ENCODE peak calls at places on chromosomes 4 and X, in ten cellular contexts. One of them, this sample, is unnamed.

GRCh38 chr4:40254961-40255721 is 58.3 kb downstream of the RHOH start:
- DNase-seq in stimulated activated CD4-positive, alpha-beta T cell treated with anti-CD3 and anti-CD28 coated beads, Interleukin-12 subunit alpha, Interleukin-12 subunit beta, amount 100 ng/mL, for 48 hours: no peak
- DNase-seq in HepG2: peak
- DNase-seq in amniotic stem cell: peak
- DNase-seq in endothelial cell: no peak
- DNase-seq in activated naive CD8-positive, alpha-beta T cell treated with anti-CD3 and anti-CD28 coated beads, Interleukin-2, amount 50 U/mL, for 16 hours: no peak
- DNase-seq in CD8-positive, alpha-beta memory T cell: no peak
- DNase-seq in NCI-H146: peak
- DNase-seq in AG09309: no peak
- DNase-seq in BJ: no peak
- DNase-seq in this sample: peak

GRCh38 chrX:57453901-57454300 is 137.9 kb upstream of the ZXDB start:
- DNase-seq in stimulated activated CD4-positive, alpha-beta T cell treated with anti-CD3 and anti-CD28 coated beads, Interleukin-12 subunit alpha, Interleukin-12 subunit beta, amount 100 ng/mL, for 48 hours: no peak
- DNase-seq in HepG2: peak
- DNase-seq in amniotic stem cell: no peak
- DNase-seq in endothelial cell: peak
- DNase-seq in activated naive CD8-positive, alpha-beta T cell treated with anti-CD3 and anti-CD28 coated beads, Interleukin-2, amount 50 U/mL, for 16 hours: no peak
- DNase-seq in CD8-positive, alpha-beta memory T cell: no peak
- DNase-seq in NCI-H146: no peak
- DNase-seq in AG09309: no peak
- DNase-seq in BJ: no peak
- DNase-seq in this sample: peak

GRCh38 chr4:185945238-185945637 is 123.7 kb upstream of the TLR3 start:
- DNase-seq in stimulated activated CD4-positive, alpha-beta T cell treated with anti-CD3 and anti-CD28 coated beads, Interleukin-12 subunit alpha, Interleukin-12 subunit beta, amount 100 ng/mL, for 48 hours: no peak
- DNase-seq in HepG2: no peak
- DNase-seq in amniotic stem cell: no peak
- DNase-seq in endothelial cell: no peak
- DNase-seq in activated naive CD8-positive, alpha-beta T cell treated with anti-CD3 and anti-CD28 coated beads, Interleukin-2, amount 50 U/mL, for 16 hours: no peak
- DNase-seq in CD8-positive, alpha-beta memory T cell: no peak
- DNase-seq in NCI-H146: no peak
- DNase-seq in AG09309: no peak
- DNase-seq in BJ: no peak
- DNase-seq in this sample: no peak

GRCh38 chrX:10833299-10834169 is 213.1 kb upstream of the MID1 start:
- DNase-seq in stimulated activated CD4-positive, alpha-beta T cell treated with anti-CD3 and anti-CD28 coated beads, Interleukin-12 subunit alpha, Interleukin-12 subunit beta, amount 100 ng/mL, for 48 hours: no peak
- DNase-seq in HepG2: peak
- DNase-seq in amniotic stem cell: no peak
- DNase-seq in endothelial cell: peak
- DNase-seq in activated naive CD8-positive, alpha-beta T cell treated with anti-CD3 and anti-CD28 coated beads, Interleukin-2, amount 50 U/mL, for 16 hours: no peak
- DNase-seq in CD8-positive, alpha-beta memory T cell: no peak
- DNase-seq in NCI-H146: peak
- DNase-seq in AG09309: no peak
- DNase-seq in BJ: no peak
- DNase-seq in this sample: peak

GRCh38 chr4:13103382-13104015 is 380.6 kb downstream of the RAB28 start:
- DNase-seq in stimulated activated CD4-positive, alpha-beta T cell treated with anti-CD3 and anti-CD28 coated beads, Interleukin-12 subunit alpha, Interleukin-12 subunit beta, amount 100 ng/mL, for 48 hours: no peak
- DNase-seq in HepG2: no peak
- DNase-seq in amniotic stem cell: no peak
- DNase-seq in endothelial cell: no peak
- DNase-seq in activated naive CD8-positive, alpha-beta T cell treated with anti-CD3 and anti-CD28 coated beads, Interleukin-2, amount 50 U/mL, for 16 hours: no peak
- DNase-seq in CD8-positive, alpha-beta memory T cell: no peak
- DNase-seq in NCI-H146: no peak
- DNase-seq in AG09309: no peak
- DNase-seq in BJ: no peak
- DNase-seq in this sample: peak

GRCh38 chrX:71098302-71098701 is 2.7 kb downstream of the FOXO4 start:
- DNase-seq in stimulated activated CD4-positive, alpha-beta T cell treated with anti-CD3 and anti-CD28 coated beads, Interleukin-12 subunit alpha, Interleukin-12 subunit beta, amount 100 ng/mL, for 48 hours: no peak
- DNase-seq in HepG2: no peak
- DNase-seq in amniotic stem cell: no peak
- DNase-seq in endothelial cell: peak
- DNase-seq in activated naive CD8-positive, alpha-beta T cell treated with anti-CD3 and anti-CD28 coated beads, Interleukin-2, amount 50 U/mL, for 16 hours: peak
- DNase-seq in CD8-positive, alpha-beta memory T cell: peak
- DNase-seq in NCI-H146: peak
- DNase-seq in AG09309: no peak
- DNase-seq in BJ: no peak
- DNase-seq in this sample: peak

GRCh38 chr4:41146716-41147506 is 67.4 kb downstream of the APBB2 start:
- DNase-seq in stimulated activated CD4-positive, alpha-beta T cell treated with anti-CD3 and anti-CD28 coated beads, Interleukin-12 subunit alpha, Interleukin-12 subunit beta, amount 100 ng/mL, for 48 hours: no peak
- DNase-seq in HepG2: no peak
- DNase-seq in amniotic stem cell: no peak
- DNase-seq in endothelial cell: no peak
- DNase-seq in activated naive CD8-positive, alpha-beta T cell treated with anti-CD3 and anti-CD28 coated beads, Interleukin-2, amount 50 U/mL, for 16 hours: no peak
- DNase-seq in CD8-positive, alpha-beta memory T cell: no peak
- DNase-seq in NCI-H146: peak
- DNase-seq in AG09309: no peak
- DNase-seq in BJ: no peak
- DNase-seq in this sample: peak

GRCh38 chr4:13302876-13303275 is 181.3 kb downstream of the RAB28 start:
- DNase-seq in stimulated activated CD4-positive, alpha-beta T cell treated with anti-CD3 and anti-CD28 coated beads, Interleukin-12 subunit alpha, Interleukin-12 subunit beta, amount 100 ng/mL, for 48 hours: no peak
- DNase-seq in HepG2: no peak
- DNase-seq in amniotic stem cell: no peak
- DNase-seq in endothelial cell: no peak
- DNase-seq in activated naive CD8-positive, alpha-beta T cell treated with anti-CD3 and anti-CD28 coated beads, Interleukin-2, amount 50 U/mL, for 16 hours: no peak
- DNase-seq in CD8-positive, alpha-beta memory T cell: no peak
- DNase-seq in NCI-H146: no peak
- DNase-seq in AG09309: no peak
- DNase-seq in BJ: no peak
- DNase-seq in this sample: no peak

GRCh38 chrX:103406256-103406655 is 29.9 kb downstream of the BEX3 start:
- DNase-seq in stimulated activated CD4-positive, alpha-beta T cell treated with anti-CD3 and anti-CD28 coated beads, Interleukin-12 subunit alpha, Interleukin-12 subunit beta, amount 100 ng/mL, for 48 hours: no peak
- DNase-seq in HepG2: no peak
- DNase-seq in amniotic stem cell: no peak
- DNase-seq in endothelial cell: no peak
- DNase-seq in activated naive CD8-positive, alpha-beta T cell treated with anti-CD3 and anti-CD28 coated beads, Interleukin-2, amount 50 U/mL, for 16 hours: no peak
- DNase-seq in CD8-positive, alpha-beta memory T cell: no peak
- DNase-seq in NCI-H146: no peak
- DNase-seq in AG09309: no peak
- DNase-seq in BJ: no peak
- DNase-seq in this sample: no peak

GRCh38 chrX:45485682-45486081 is 285.0 kb upstream of the DIPK2B start:
- DNase-seq in stimulated activated CD4-positive, alpha-beta T cell treated with anti-CD3 and anti-CD28 coated beads, Interleukin-12 subunit alpha, Interleukin-12 subunit beta, amount 100 ng/mL, for 48 hours: no peak
- DNase-seq in HepG2: no peak
- DNase-seq in amniotic stem cell: no peak
- DNase-seq in endothelial cell: no peak
- DNase-seq in activated naive CD8-positive, alpha-beta T cell treated with anti-CD3 and anti-CD28 coated beads, Interleukin-2, amount 50 U/mL, for 16 hours: no peak
- DNase-seq in CD8-positive, alpha-beta memory T cell: no peak
- DNase-seq in NCI-H146: no peak
- DNase-seq in AG09309: no peak
- DNase-seq in BJ: no peak
- DNase-seq in this sample: no peak

GRCh38 chrX:106415276-106415895 is 196.4 kb upstream of the RADX start:
- DNase-seq in stimulated activated CD4-positive, alpha-beta T cell treated with anti-CD3 and anti-CD28 coated beads, Interleukin-12 subunit alpha, Interleukin-12 subunit beta, amount 100 ng/mL, for 48 hours: no peak
- DNase-seq in HepG2: peak
- DNase-seq in amniotic stem cell: peak
- DNase-seq in endothelial cell: peak
- DNase-seq in activated naive CD8-positive, alpha-beta T cell treated with anti-CD3 and anti-CD28 coated beads, Interleukin-2, amount 50 U/mL, for 16 hours: no peak
- DNase-seq in CD8-positive, alpha-beta memory T cell: no peak
- DNase-seq in NCI-H146: no peak
- DNase-seq in AG09309: no peak
- DNase-seq in BJ: no peak
- DNase-seq in this sample: peak

GRCh38 chrX:57528670-57529255 is 63.0 kb upstream of the ZXDB start:
- DNase-seq in stimulated activated CD4-positive, alpha-beta T cell treated with anti-CD3 and anti-CD28 coated beads, Interleukin-12 subunit alpha, Interleukin-12 subunit beta, amount 100 ng/mL, for 48 hours: peak
- DNase-seq in HepG2: peak
- DNase-seq in amniotic stem cell: no peak
- DNase-seq in endothelial cell: peak
- DNase-seq in activated naive CD8-positive, alpha-beta T cell treated with anti-CD3 and anti-CD28 coated beads, Interleukin-2, amount 50 U/mL, for 16 hours: no peak
- DNase-seq in CD8-positive, alpha-beta memory T cell: no peak
- DNase-seq in NCI-H146: peak
- DNase-seq in AG09309: no peak
- DNase-seq in BJ: no peak
- DNase-seq in this sample: no peak

GRCh38 chr4:153081693-153082092 is 122.5 kb upstream of the TRIM2 start:
- DNase-seq in stimulated activated CD4-positive, alpha-beta T cell treated with anti-CD3 and anti-CD28 coated beads, Interleukin-12 subunit alpha, Interleukin-12 subunit beta, amount 100 ng/mL, for 48 hours: no peak
- DNase-seq in HepG2: no peak
- DNase-seq in amniotic stem cell: no peak
- DNase-seq in endothelial cell: no peak
- DNase-seq in activated naive CD8-positive, alpha-beta T cell treated with anti-CD3 and anti-CD28 coated beads, Interleukin-2, amount 50 U/mL, for 16 hours: no peak
- DNase-seq in CD8-positive, alpha-beta memory T cell: no peak
- DNase-seq in NCI-H146: no peak
- DNase-seq in AG09309: no peak
- DNase-seq in BJ: no peak
- DNase-seq in this sample: no peak